ENCODE peak calls at places on chromosomes 13 and 19, in four cellular contexts. D, N, Y and P are unnamed samples.

GRCh38 chr13:37207646-37208045 is 102.2 kb upstream of the CSNK1A1L start:
- DNase-seq in D (no peak), N (no peak), Y (no peak), P (no peak)

GRCh38 chr19:19539738-19540703 is 2.0 kb downstream of the CILP2 start:
- DNase-seq in D (peak), Y (peak), N (peak), P (peak)

GRCh38 chr13:78750735-78751134 is 91.8 kb upstream of the OBI1 start:
- DNase-seq in D (no peak), N (no peak), Y (no peak), P (peak)

GRCh38 chr19:17997969-17998826 is 9.8 kb upstream of the ARRDC2 start:
- DNase-seq in D (peak), N (peak), Y (no peak), P (peak)

GRCh38 chr13:101454767-101455166 is 2.3 kb downstream of the ITGBL1 start:
- DNase-seq in Y (no peak), D (peak), N (no peak), P (no peak)

GRCh38 chr19:11345122-11345752 is 831 bp downstream of the TMEM205 start:
- DNase-seq in Y (no peak), D (no peak), N (no peak), P (no peak)

GRCh38 chr13:98842858-98843481 is 90.5 kb upstream of the SLC15A1 start:
- DNase-seq in N (peak), Y (no peak), D (peak), P (peak)

GRCh38 chr19:33261511-33262192 is 36.0 kb upstream of the SLC7A10 start:
- DNase-seq in D (no peak), Y (no peak), N (no peak), P (no peak)

GRCh38 chr13:113630296-113630695 is 27.7 kb downstream of the ATP4B start:
- DNase-seq in Y (no peak), D (no peak), N (no peak), P (no peak)

GRCh38 chr13:48954086-48954485 is 21.6 kb upstream of the FNDC3A start:
- DNase-seq in N (no peak), Y (no peak), D (peak), P (no peak)

GRCh38 chr13:33918199-33918932 is 100.4 kb downstream of the RFC3 start:
- DNase-seq in D (peak), Y (no peak), N (no peak), P (no peak)

GRCh38 chr19:51944798-51945552 is 17.7 kb downstream of the ZNF613 start:
- DNase-seq in N (no peak), D (no peak), Y (no peak), P (peak)

GRCh38 chr13:66926200-66926850 is 303.8 kb downstream of the PCDH9 start:
- DNase-seq in Y (no peak), D (no peak), N (no peak), P (no peak)

GRCh38 chr19:17505218-17505617 is 6.2 kb upstream of the PGLS start:
- DNase-seq in N (no peak), Y (no peak), D (no peak), P (no peak)

GRCh38 chr13:108195146-108195545 is 20.2 kb downstream of the LIG4 start:
- DNase-seq in D (peak), Y (no peak), N (no peak), P (no peak)

GRCh38 chr19:40552848-40553247 is 23.8 kb upstream of the SHKBP1 start:
- DNase-seq in N (no peak), Y (no peak), D (no peak), P (no peak)

GRCh38 chr19:11191273-11191755 is 6.0 kb downstream of the KANK2 start:
- DNase-seq in N (no peak), D (peak), Y (no peak), P (peak)

GRCh38 chr19:23403024-23403423 is 7.8 kb upstream of the ZNF91 start:
- DNase-seq in N (no peak), Y (no peak), D (no peak), P (no peak)

GRCh38 chr13:111489301-111489700 is 168.9 kb downstream of the TEX29 start:
- DNase-seq in D (no peak), N (no peak), Y (no peak), P (no peak)

GRCh38 chr13:113542751-113543424 is 41.7 kb upstream of the TFDP1 start:
- DNase-seq in Y (no peak), D (no peak), N (peak), P (no peak)

GRCh38 chr13:110705826-110706569 is at the start of gene CARS2:
- DNase-seq in D (peak), N (peak), Y (peak), P (peak)

GRCh38 chr19:58328999-58329398 is 2.2 kb downstream of the ZSCAN22 start:
- DNase-seq in Y (peak), D (no peak), N (peak), P (peak)

GRCh38 chr13:99978781-99979452 is 2.7 kb upstream of the ZIC2 start:
- DNase-seq in Y (no peak), D (no peak), N (peak), P (peak)

GRCh38 chr19:1167687-1168561 is 6.1 kb downstream of the SBNO2 start:
- DNase-seq in D (no peak), Y (no peak), N (no peak), P (no peak)

GRCh38 chr13:105346141-105346766 is 1189.2 kb downstream of the EFNB2 start:
- DNase-seq in Y (no peak), D (peak), N (no peak), P (no peak)

GRCh38 chr19:11662278-11662677 is 65.0 kb downstream of the ZNF627 start:
- DNase-seq in N (no peak), D (no peak), Y (no peak), P (no peak)

GRCh38 chr19:23116802-23117571 is at the start of gene ZNF730:
- DNase-seq in N (peak), Y (peak), D (peak), P (peak)

GRCh38 chr19:33368074-33368864 is 5.2 kb upstream of the CEBPG start:
- DNase-seq in D (peak), N (no peak), Y (no peak), P (no peak)

GRCh38 chr19:15374796-15375440 is 4.7 kb downstream of the AKAP8 start:
- DNase-seq in N (no peak), Y (no peak), D (no peak), P (no peak)

GRCh38 chr19:8935460-8935859 is 74.7 kb downstream of the MUC16 start:
- DNase-seq in Y (no peak), N (no peak), D (no peak), P (no peak)

GRCh38 chr13:35699181-35699580 is 222.7 kb upstream of the MAB21L1 start:
- DNase-seq in Y (no peak), D (peak), N (no peak), P (no peak)

GRCh38 chr13:33490461-33491327 is 205.1 kb upstream of the STARD13 start:
- DNase-seq in Y (peak), D (no peak), N (peak), P (peak)

GRCh38 chr19:53870485-53870844 is 2.8 kb downstream of the MYADM start:
- DNase-seq in N (no peak), D (no peak), Y (no peak), P (peak)

GRCh38 chr13:94195715-94196114 is 283.8 kb downstream of the DCT start:
- DNase-seq in D (peak), N (no peak), Y (no peak), P (no peak)

GRCh38 chr19:1216756-1217155 is 11.2 kb downstream of the STK11 start:
- DNase-seq in Y (no peak), N (no peak), D (no peak), P (no peak)

GRCh38 chr13:20997301-20998061 is 63.9 kb downstream of the LATS2 start:
- DNase-seq in N (peak), D (peak), Y (peak), P (peak)

GRCh38 chr13:96041326-96042092 is 11.7 kb downstream of the UGGT2 start:
- DNase-seq in D (no peak), Y (no peak), N (peak), P (peak)

GRCh38 chr13:52832268-52832667 is 16.2 kb downstream of the PCDH8 start:
- DNase-seq in D (no peak), N (no peak), Y (no peak), P (no peak)

GRCh38 chr13:113535381-113535781 is 44.9 kb upstream of the DCUN1D2 start:
- DNase-seq in D (no peak), Y (no peak), N (peak), P (no peak)

GRCh38 chr13:75226092-75226491 is 255.9 kb downstream of the TBC1D4 start:
- DNase-seq in D (no peak), N (peak), Y (peak), P (peak)

GRCh38 chr13:75225288-75225687 is 256.7 kb downstream of the TBC1D4 start:
- DNase-seq in Y (no peak), N (no peak), D (no peak), P (no peak)

GRCh38 chr13:75223981-75224742 is 257.8 kb downstream of the TBC1D4 start:
- DNase-seq in D (no peak), Y (no peak), N (no peak), P (no peak)

GRCh38 chr13:75231235-75231634 is 250.7 kb downstream of the TBC1D4 start:
- DNase-seq in D (no peak), N (no peak), Y (no peak), P (no peak)

GRCh38 chr13:75226755-75227435 is 255.1 kb downstream of the TBC1D4 start:
- DNase-seq in D (peak), Y (no peak), N (no peak), P (peak)
- H3K27ac ChIP-seq in D (no peak), Y (no peak), N (no peak), P (no peak)

GRCh38 chr19:49848938-49849337 is 2.0 kb upstream of the PTOV1 start:
- DNase-seq in N (no peak), D (no peak), Y (no peak), P (no peak)
- H3K23ac ChIP-seq in N (no peak), D (no peak), Y (no peak), P (no peak)

DNA sequence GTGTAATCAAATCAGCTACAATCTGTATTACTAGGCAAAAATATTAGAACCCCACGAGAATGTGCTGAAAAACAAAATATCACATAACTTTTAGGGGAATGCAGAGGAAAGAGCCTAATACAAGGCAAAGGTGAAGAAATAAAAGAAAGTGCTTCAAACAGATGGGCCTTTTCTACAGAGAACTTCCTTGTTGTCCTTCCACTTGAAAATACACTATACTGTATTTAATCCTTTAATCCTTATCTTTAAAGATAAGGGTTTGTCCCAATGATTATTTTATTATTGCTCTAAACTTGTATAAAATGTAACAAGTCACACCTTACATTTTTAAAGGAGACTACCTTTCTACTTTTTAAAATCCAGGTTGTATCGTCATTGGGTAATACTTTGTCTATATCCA is 296.5 kb downstream of the NDFIP2 start:
- DNase-seq in D (no peak), Y (no peak), N (no peak), P (no peak)
- H3K56ac ChIP-seq in D (no peak), Y (no peak), N (no peak), P (no peak)

GRCh38 chr13:24267801-24268200 is 41.6 kb upstream of the C1QTNF9 start:
- DNase-seq in D (no peak), Y (no peak), N (no peak), P (no peak)
- H3K27ac ChIP-seq in D (no peak), Y (no peak), N (no peak), P (no peak)

GRCh38 chr19:45640849-45641273 is 1.7 kb upstream of the EML2 start:
- DNase-seq in D (no peak), Y (no peak), N (peak), P (no peak)

GRCh38 chr19:45637890-45638667 is 1.1 kb downstream of the EML2 start:
- DNase-seq in Y (no peak), N (peak), D (peak), P (peak)

GRCh38 chr19:45641274-45642105 is 2.3 kb upstream of the EML2 start:
- DNase-seq in N (peak), D (peak), Y (peak), P (peak)

GRCh38 chr19:45636902-45637301 is 2.3 kb downstream of the EML2 start:
- DNase-seq in D (no peak), N (no peak), Y (no peak), P (no peak)

GRCh38 chr19:45638930-45639729 is at the start of gene EML2:
- DNase-seq in N (peak), Y (no peak), D (no peak), P (peak)
- H3K23ac ChIP-seq in N (no peak), Y (no peak), D (peak), P (no peak)

GRCh38 chr13:84096221-84096620 is 213.9 kb upstream of the SLITRK1 start:
- DNase-seq in D (peak), Y (no peak), N (no peak), P (no peak)

GRCh38 chr13:84097148-84097547 is 214.9 kb upstream of the SLITRK1 start:
- DNase-seq in Y (no peak), D (no peak), N (no peak), P (no peak)

DNA sequence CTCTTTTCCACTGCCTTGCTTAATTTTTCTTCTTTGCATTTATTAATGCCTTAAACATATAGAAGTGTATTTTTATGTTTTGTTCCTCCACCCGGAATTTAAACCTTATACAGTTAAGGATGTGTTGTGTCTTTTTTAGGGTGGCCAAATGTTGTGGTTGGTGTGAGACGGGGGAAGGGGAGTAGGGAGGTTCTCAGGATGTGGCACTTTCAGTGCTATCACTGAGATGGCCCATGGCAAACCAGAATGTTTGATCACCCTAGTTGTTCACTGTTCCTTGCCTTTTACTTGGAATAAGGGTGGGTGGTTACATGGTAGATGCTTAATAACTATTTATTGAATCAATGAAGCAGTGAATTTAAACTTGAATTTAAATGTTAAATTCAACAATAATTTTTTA is 216.0 kb upstream of the SLITRK1 start:
- DNase-seq in Y (no peak), D (no peak), N (no peak), P (no peak)
- H3K56ac ChIP-seq in Y (no peak), D (no peak), N (no peak), P (no peak)